ENCODE peak calls at places on chromosomes 3 and 15, in four cellular contexts. I, A, R and D are unnamed samples.

GRCh38 chr15:77702211-77702957 is 69.7 kb upstream of the LINGO1 start:
- DNase-seq in I (no peak), A (no peak), R (peak; percentile 89), D (no peak)

GRCh38 chr15:31472636-31473383 is 146.2 kb downstream of the KLF13 start:
- DNase-seq in R (no peak), A (peak; percentile 46), I (no peak), D (no peak)

GRCh38 chr15:37109151-37109912 is 9.0 kb upstream of the MEIS2 start:
- DNase-seq in A (no peak), R (no peak), I (no peak), D (no peak)

GRCh38 chr3:28198161-28198560 is 43.3 kb upstream of the CMC1 start:
- DNase-seq in A (no peak), I (no peak), R (no peak), D (no peak)

GRCh38 chr15:25089577-25089976 is 134.8 kb downstream of the SNRPN start:
- DNase-seq in R (no peak), I (no peak), A (no peak), D (no peak)

GRCh38 chr3:187623285-187623814 is 46.8 kb downstream of the SST start:
- DNase-seq in I (no peak), A (no peak), R (no peak), D (no peak)

GRCh38 chr3:90033242-90033641 is 925.8 kb downstream of the EPHA3 start:
- DNase-seq in I (no peak), A (no peak), R (no peak), D (no peak)

GRCh38 chr3:90055721-90056120 is 948.3 kb downstream of the EPHA3 start:
- DNase-seq in I (no peak), R (no peak), A (no peak), D (no peak)

GRCh38 chr3:153927107-153927506 is 194.1 kb upstream of the ARHGEF26 start:
- DNase-seq in R (no peak), I (no peak), A (no peak), D (no peak)

GRCh38 chr15:41574158-41574557 is 15.1 kb downstream of the TYRO3 start:
- DNase-seq in A (no peak), I (no peak), R (no peak), D (no peak)

GRCh38 chr3:67526246-67526645 is 128.2 kb downstream of the SUCLG2 start:
- DNase-seq in R (no peak), I (no peak), A (no peak), D (no peak)

GRCh38 chr15:62392411-62392810 is 227.3 kb upstream of the C2CD4B start:
- DNase-seq in I (no peak), A (peak; percentile 57), R (peak; percentile 19), D (peak; percentile 32)

GRCh38 chr15:64854041-64854440 is 12.3 kb downstream of the PLEKHO2 start:
- DNase-seq in A (no peak), I (no peak), R (no peak), D (no peak)

GRCh38 chr3:89364309-89364708 is 256.9 kb downstream of the EPHA3 start:
- DNase-seq in I (no peak), A (no peak), R (no peak), D (no peak)

GRCh38 chr15:97717806-97718205 is 242.7 kb upstream of the ARRDC4 start:
- DNase-seq in A (no peak), I (no peak), R (no peak), D (no peak)

GRCh38 chr3:122942937-122943827 is 84.4 kb downstream of the SEMA5B start:
- DNase-seq in R (peak; percentile 85), A (peak; percentile 74), I (peak; percentile 78), D (peak; percentile 90)

DNA sequence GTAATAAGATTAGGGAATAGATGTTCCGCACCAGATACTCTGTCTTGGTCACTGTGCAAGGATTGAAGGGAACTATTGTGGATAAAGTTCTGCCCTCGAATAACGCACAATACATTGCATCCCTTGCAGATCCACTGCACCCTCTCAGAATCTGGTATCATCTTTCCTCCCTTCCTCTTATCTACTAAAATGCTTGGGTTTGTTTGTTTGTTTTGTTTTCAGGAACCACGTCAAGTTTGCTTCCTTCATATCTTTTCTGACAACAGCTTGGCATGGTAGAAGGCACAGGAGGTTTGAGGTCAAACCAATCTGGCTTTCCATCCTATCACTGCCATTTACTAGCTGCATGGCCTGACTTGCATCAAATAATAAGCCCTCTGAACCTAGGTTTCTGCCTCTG is 2.0 kb upstream of the FSTL1 start:
- DNase-seq in R (no peak), I (no peak), A (no peak), D (no peak)
- H3K27me3 ChIP-seq in R (no peaks in the 10 kb centered on the region), I (peaks cover 5% of the 10 kb centered on the region), A (no peaks in the 10 kb centered on the region), D (peaks cover 46% of the 10 kb centered on the region)

DNA sequence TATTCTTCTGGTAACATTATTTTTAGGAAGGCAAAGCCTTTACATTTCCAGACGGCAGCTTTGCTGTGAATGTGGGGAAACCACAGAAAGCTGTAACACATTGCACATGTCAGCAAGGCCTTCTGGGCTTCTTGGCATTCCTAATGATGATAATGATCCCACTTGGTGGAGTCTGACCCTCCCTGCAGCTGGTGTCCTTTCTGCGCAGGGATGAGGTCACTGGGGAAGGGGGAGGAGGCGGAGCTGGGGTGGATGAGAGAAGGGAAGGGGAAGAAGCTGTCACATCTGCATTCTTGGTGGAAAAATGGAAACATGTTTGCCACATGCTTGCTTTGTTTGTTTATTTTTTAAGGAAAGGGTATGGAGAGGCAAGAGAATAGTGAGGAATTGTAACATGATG is 68.6 kb downstream of the FILIP1L start:
- DNase-seq in R (no peak), I (no peak), A (peak; percentile 82), D (no peak)
- H3K4me1 ChIP-seq in R (peaks cover 3% of the 10 kb centered on the region), I (peaks cover 46% of the 10 kb centered on the region), A (peaks cover 81% of the 10 kb centered on the region), D (peaks cover 8% of the 10 kb centered on the region)

DNA sequence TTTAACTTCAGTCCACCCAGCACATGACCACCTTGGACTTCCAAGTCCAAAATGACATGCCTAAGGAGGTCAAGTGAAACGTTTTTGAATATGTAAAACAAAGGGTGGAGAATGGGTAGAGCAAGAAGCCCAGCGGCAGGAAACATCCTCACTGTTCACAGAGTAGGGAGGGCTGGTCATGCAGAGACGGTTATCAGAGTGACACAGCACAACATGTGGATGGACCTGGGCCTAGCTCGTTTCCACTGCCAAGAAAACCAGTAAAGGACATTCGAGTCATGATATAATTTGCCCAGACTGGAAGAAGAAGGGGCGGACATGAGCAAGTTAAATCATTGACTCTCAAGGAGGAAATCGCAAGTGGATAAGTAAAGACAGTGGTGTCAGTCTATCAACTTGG is 89.4 kb downstream of the LRIG1 start:
- DNase-seq in R (no peak), I (no peak), A (peak; percentile 59), D (no peak)
- H3K36me3 ChIP-seq in R (no peaks in the 10 kb centered on the region), I (peaks cover 81% of the 10 kb centered on the region), A (no peaks in the 10 kb centered on the region), D (no peaks in the 10 kb centered on the region)

DNA sequence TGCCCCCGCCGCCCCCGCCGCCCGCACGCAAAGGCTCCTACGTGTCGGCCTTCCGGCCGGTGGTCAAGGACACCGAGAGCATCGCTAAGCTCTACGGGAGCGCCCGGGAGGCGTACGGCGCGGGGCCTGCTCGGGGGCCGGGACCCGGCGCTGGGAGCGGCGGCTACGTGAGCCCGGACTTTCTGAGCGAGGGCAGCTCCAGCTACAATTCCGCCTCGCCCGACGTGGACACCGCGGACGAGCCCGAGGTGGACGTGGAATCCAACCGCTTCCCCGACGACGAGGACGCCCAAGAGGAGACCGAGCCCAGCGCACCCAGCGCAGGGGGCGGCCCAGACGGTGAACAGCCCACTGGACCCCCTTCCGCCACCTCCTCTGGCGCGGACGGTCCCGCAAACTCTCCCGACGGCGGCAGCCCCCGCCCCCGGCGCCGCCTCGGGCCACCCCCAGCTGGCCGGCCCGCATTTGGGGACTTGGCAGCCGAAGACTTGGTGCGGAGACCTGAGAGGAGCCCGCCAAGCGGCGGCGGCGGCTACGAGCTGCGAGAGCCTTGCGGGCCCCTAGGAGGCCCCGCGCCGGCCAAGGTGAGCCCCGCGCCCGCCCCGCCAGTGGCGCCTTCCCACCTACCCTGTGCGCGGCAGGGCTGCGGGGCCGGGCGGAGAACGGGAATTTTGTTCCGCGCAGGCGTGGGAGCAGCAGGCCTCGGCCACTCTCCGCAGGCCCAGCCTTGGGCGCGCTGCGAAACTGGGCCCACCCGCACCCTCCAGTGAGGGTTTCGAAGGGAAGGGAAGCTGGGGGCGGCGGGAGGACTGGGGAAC is 2.5 kb downstream of the SKOR1 start:
- DNase-seq in R (no peak), I (no peak), A (no peak), D (no peak)
- H3K27me3 ChIP-seq in R (peaks cover 100% of the 10 kb centered on the region), I (peaks cover 100% of the 10 kb centered on the region), A (peaks cover 93% of the 10 kb centered on the region), D (peaks cover 98% of the 10 kb centered on the region)

DNA sequence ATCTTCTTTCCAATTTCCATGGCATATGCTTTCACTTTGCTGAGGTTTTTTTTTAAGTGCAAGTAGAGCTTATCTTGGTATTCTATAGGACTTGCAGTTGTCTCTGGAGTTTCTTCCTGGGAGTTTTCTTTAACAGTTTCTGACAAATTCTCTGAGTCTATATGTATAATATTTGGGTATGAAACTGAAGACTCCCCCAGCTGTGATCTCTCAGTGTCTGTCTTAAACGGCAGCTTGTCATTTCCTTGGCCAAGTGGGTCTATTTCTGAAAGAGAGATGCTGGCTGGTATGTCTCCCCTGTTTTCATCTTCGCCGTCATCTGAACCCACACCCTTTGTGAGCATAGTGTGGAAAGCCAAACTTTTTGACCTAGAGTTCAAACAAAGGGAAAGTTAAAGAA is 73.3 kb upstream of the PTX3 start:
- DNase-seq in I (no peak), R (no peak), A (no peak), D (no peak)
- H3K4me1 ChIP-seq in I (no peaks in the 10 kb centered on the region), R (no peaks in the 10 kb centered on the region), A (no peaks in the 10 kb centered on the region), D (no peaks in the 10 kb centered on the region)

GRCh38 chr3:114721209-114721608 is 425.9 kb downstream of the ZBTB20 start:
- DNase-seq in A (no peak), I (no peak), R (no peak), D (no peak)
- H3K36me3 ChIP-seq in A (no peaks in the 10 kb centered on the region), I (no peaks in the 10 kb centered on the region), R (no peaks in the 10 kb centered on the region), D (no peaks in the 10 kb centered on the region)

GRCh38 chr3:46460051-46460450 is 4.7 kb downstream of the LTF start:
- DNase-seq in I (no peak), R (no peak), A (no peak), D (no peak)
- H3K27me3 ChIP-seq in I (peaks cover 16% of the 10 kb centered on the region), R (peaks cover 28% of the 10 kb centered on the region), A (no peaks in the 10 kb centered on the region), D (peaks cover 4% of the 10 kb centered on the region)